ENCODE peak calls at places on chromosomes 13 and 19, in eight cellular contexts. T, H, J, B, X, V, N and W are unnamed samples.
A peak's percentile ranks its signal among the peaks of the same experiment; 100 is the strongest.

GRCh38 chr13:93338030-93338429 is 111.4 kb downstream of the GPC6 start:
- DNase-seq in T (no peak), J (no peak), H (no peak), B (no peak), V (no peak), X (no peak), N (no peak), W (no peak)

GRCh38 chr13:44373601-44374347 is at the start of gene SERP2:
- DNase-seq in V (no peak), H (no peak), X (no peak), B (peak; percentile 62), N (peak; percentile 15), J (no peak), T (no peak), W (peak; percentile 31)

GRCh38 chr19:18321729-18322091 is 1.2 kb downstream of the LSM4 start:
- DNase-seq in J (no peak), T (no peak), B (no peak), V (no peak), H (no peak), N (peak; percentile 29), X (no peak), W (no peak)

GRCh38 chr19:37221136-37221535 is 3.1 kb downstream of the ZNF383 start:
- DNase-seq in X (no peak), N (no peak), T (no peak), V (no peak), B (no peak), H (no peak), J (no peak), W (no peak)

GRCh38 chr19:33447336-33448158 is 74.0 kb downstream of the CEBPG start:
- DNase-seq in B (peak; percentile 38), T (no peak), X (no peak), N (no peak), V (no peak), H (no peak), J (no peak), W (no peak)

GRCh38 chr13:67299072-67299635 is 69.0 kb upstream of the PCDH9 start:
- DNase-seq in B (no peak), J (peak; percentile 18), X (no peak), T (peak; percentile 87), N (peak; percentile 94), H (peak; percentile 8), V (no peak), W (no peak)

GRCh38 chr13:112179995-112180394 is 113.0 kb downstream of the SOX1 start:
- DNase-seq in V (no peak), J (no peak), T (no peak), B (no peak), X (no peak), H (no peak), N (no peak), W (no peak)

GRCh38 chr13:60369242-60369641 is 27.8 kb upstream of the TDRD3 start:
- DNase-seq in H (no peak), V (no peak), T (no peak), X (no peak), J (no peak), B (no peak), N (peak; percentile 9), W (no peak)

GRCh38 chr13:111903143-111903542 is 163.8 kb upstream of the SOX1 start:
- DNase-seq in X (no peak), J (no peak), H (no peak), T (no peak), N (no peak), B (no peak), V (no peak), W (no peak)

GRCh38 chr13:41622545-41623429 is 165.4 kb downstream of the RGCC start:
- DNase-seq in V (no peak), J (peak; percentile 89), H (peak; percentile 48), N (peak; percentile 61), X (no peak), T (peak; percentile 59), B (no peak), W (no peak)

GRCh38 chr13:85651440-85651839 is 147.8 kb downstream of the SLITRK6 start:
- DNase-seq in T (no peak), J (no peak), H (no peak), X (peak; percentile 54), B (no peak), N (no peak), V (no peak), W (no peak)

GRCh38 chr13:94345374-94346195 is 133.9 kb downstream of the DCT start:
- DNase-seq in V (no peak), X (no peak), H (peak; percentile 6), N (peak; percentile 70), T (peak; percentile 70), B (no peak), J (no peak), W (no peak)

GRCh38 chr13:50127726-50128291 is 112.6 kb downstream of the KCNRG start:
- DNase-seq in B (no peak), H (no peak), J (no peak), T (no peak), V (no peak), X (no peak), N (no peak), W (no peak)

GRCh38 chr19:18514800-18515682 is 6.8 kb downstream of the ELL start:
- DNase-seq in V (peak; percentile 66), H (peak; percentile 32), X (peak; percentile 34), N (peak; percentile 90), J (no peak), T (peak; percentile 90), B (no peak), W (peak; percentile 54)

GRCh38 chr19:27972291-27973040 is 1240.5 kb downstream of the UQCRFS1 start:
- DNase-seq in B (no peak), X (peak; percentile 73), N (peak; percentile 17), J (no peak), H (peak; percentile 38), T (peak; percentile 7), V (no peak), W (no peak)

GRCh38 chr19:41123716-41124244 is 9.5 kb downstream of the CYP2F1 start:
- DNase-seq in T (no peak), J (no peak), B (no peak), V (no peak), H (no peak), N (no peak), X (no peak), W (no peak)

GRCh38 chr13:25659091-25659502 is 287.3 kb downstream of the ATP8A2 start:
- DNase-seq in B (no peak), J (no peak), T (no peak), X (no peak), H (no peak), V (no peak), N (no peak), W (no peak)

GRCh38 chr19:7978196-7978825 is 27.1 kb downstream of the ELAVL1 start:
- DNase-seq in T (no peak), B (peak; percentile 48), N (no peak), J (no peak), V (no peak), H (no peak), X (no peak), W (no peak)
- TF ChIP-seq CTCF in T (no peak), B (no peak), N (no peak), J (no peak), V (no peak), H (no peak), X (no peak), W (no peak)

GRCh38 chr13:106651442-106651841 is 83.5 kb upstream of the ARGLU1 start:
- DNase-seq in N (peak; percentile 13), T (no peak), H (no peak), X (no peak), J (no peak), B (no peak), V (no peak), W (no peak)
- TF ChIP-seq CTCF in N (no peak), T (no peak), H (no peak), X (no peak), J (no peak), B (no peak), V (no peak), W (no peak)

GRCh38 chr19:34838753-34839431 is 65.9 kb upstream of the ZNF599 start:
- DNase-seq in X (no peak), B (no peak), N (peak; percentile 26), T (peak; percentile 17), V (no peak), H (no peak), J (no peak), W (no peak)
- TF ChIP-seq CTCF in X (peak; percentile 15), B (peak; percentile 3), N (peak; percentile 42), T (peak; percentile 33), V (no peak), H (peak; percentile 72), J (peak; percentile 44), W (no peak)

DNA sequence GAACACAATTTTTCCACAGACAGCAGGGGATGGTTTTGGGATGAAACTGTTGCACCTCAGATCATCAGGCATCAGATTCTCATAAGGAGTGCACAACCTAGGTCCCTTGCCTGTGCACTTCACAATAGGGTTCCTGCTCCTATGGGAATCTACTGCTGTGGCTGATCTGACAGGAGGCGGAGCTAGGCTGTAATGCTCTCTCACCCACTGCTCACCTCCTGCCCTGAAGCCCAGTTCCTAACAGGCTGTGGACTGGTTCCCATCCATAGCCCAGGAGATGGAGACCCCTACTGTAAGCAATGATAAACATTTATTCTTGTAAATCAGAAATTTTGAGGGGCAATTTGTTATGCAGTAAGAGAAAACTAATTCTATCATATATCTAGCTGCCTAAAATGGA is 1234.7 kb downstream of the SLITRK1 start:
- DNase-seq in T (no peak), H (no peak), V (no peak), J (no peak), B (no peak), N (no peak), X (no peak), W (no peak)
- TF ChIP-seq CTCF in T (no peak), H (no peak), V (no peak), J (no peak), B (no peak), N (no peak), X (no peak), W (no peak)

GRCh38 chr13:43159007-43159406 is 135.6 kb downstream of the DNAJC15 start:
- DNase-seq in V (no peak), B (no peak), J (no peak), N (peak; percentile 67), T (peak; percentile 66), X (no peak), H (peak; percentile 60), W (no peak)
- TF ChIP-seq CTCF in V (no peak), B (no peak), J (no peak), N (peak; percentile 22), T (peak; percentile 45), X (peak; percentile 21), H (peak; percentile 44), W (no peak)